ENCODE peak calls at places on chromosomes 11 and 22, in five cellular contexts. L, B, S, X and E are unnamed samples.

GRCh38 chr11:63793163-63793562 is 20.1 kb upstream of the SPINDOC start:
- DNase-seq in L (no peak), B (no peak), S (no peak), X (peak), E (no peak)

GRCh38 chr11:2590131-2590950 is 109.5 kb downstream of the KCNQ1OT1 start:
- DNase-seq in L (no peak), B (no peak), S (no peak), X (no peak), E (peak)

GRCh38 chr11:4103269-4103668 is 8.7 kb downstream of the RRM1 start:
- DNase-seq in L (no peak), B (no peak), S (no peak), X (no peak), E (no peak)

GRCh38 chr11:101061606-101062005 is 68.0 kb downstream of the PGR start:
- DNase-seq in L (no peak), B (no peak), S (peak), X (no peak), E (no peak)

GRCh38 chr22:44347098-44347497 is 34.3 kb upstream of the SHISAL1 start:
- DNase-seq in L (no peak), B (no peak), S (no peak), X (no peak), E (no peak)

GRCh38 chr11:131909426-131910200 is 539.2 kb downstream of the NTM start:
- DNase-seq in L (no peak), B (no peak), S (peak), X (no peak), E (no peak)

GRCh38 chr11:115221461-115222069 is 282.6 kb downstream of the CADM1 start:
- DNase-seq in L (no peak), B (no peak), S (no peak), X (no peak), E (no peak)

GRCh38 chr11:96486890-96487633 is 97.2 kb downstream of the JRKL start:
- DNase-seq in L (no peak), B (no peak), S (peak), X (no peak), E (no peak)

GRCh38 chr11:7672960-7673723 is at the start of gene CYB5R2:
- DNase-seq in L (peak), B (peak), S (peak), X (peak), E (peak)

DNA sequence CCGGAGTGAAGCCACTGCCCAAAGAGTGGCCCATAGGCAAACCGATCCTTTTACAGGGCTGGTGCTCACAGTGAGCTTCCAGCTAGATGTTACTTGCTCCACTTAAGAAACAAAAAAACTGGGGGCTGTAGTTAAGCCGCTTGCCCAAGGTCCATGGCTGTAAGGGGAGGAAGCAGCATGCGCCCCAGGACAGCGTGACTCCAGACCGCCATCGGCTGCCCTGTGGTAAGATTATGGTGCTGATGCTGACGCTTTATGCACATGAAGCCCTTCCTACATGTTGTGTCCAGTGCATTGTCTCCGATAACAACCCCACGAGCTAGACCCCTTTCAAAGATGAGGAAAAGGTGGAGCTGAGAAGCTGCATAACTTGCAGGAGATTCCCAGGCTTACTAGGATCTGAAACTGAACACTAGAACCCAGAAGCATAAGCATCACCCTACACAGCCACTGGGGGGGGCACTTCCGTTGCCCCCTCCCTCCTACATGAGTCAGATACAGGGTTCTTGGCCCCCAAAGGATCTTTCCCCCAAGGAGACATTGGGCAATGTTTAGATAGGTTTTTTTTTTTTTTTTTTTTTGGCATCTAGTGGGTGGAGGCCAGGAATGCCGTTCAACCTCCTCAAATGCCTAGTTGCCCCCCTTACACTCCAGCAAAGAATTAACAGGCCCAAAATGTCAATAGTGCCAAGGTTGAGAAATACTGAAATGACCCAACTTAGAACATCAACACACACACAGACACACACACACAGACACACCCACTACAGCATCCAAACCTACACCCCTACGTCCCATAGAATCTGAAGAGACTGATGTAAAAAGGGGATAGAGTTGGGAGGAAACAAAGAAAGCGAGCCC is 53.9 kb downstream of the MN1 start:
- DNase-seq in L (no peak), B (peak), S (peak), X (peak), E (no peak)
- TF ChIP-seq CTCF in L (no peak), B (no peak), S (peak), X (peak), E (no peak)

GRCh38 chr11:62242021-62242420 is at the start of gene SCGB1D2:
- DNase-seq in L (no peak), B (no peak), S (no peak), X (no peak), E (no peak)

GRCh38 chr11:62241095-62241494 is 944 bp upstream of the SCGB1D2 start:
- DNase-seq in L (no peak), B (no peak), S (no peak), X (no peak), E (no peak)

DNA sequence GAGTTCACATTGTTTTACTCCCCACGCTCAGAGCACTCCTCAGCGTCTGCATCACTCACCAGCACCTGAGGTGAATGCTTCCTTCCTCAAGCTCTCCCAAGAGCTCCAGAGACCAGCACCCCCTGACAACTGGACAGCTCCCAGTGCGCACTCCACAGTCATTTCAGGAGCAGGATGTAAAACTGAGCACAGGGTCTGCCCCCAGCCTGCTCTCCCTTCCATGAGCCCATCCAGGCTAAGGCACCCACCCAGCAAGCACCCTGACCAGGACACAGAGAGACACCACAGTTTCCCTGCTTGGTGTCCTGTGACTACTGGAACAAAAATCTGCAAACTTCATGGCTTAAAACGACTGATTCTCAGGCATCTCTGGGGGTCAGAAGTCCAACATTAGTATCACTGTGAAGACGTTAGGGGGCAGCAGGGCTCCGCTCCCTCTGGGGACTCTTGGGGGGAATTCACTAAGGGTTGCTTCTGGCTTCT is 3.3 kb downstream of the SCGB1D2 start:
- DNase-seq in L (no peak), B (no peak), S (peak), X (peak), E (peak)
- TF ChIP-seq CTCF in L (no peak), B (no peak), S (peak), X (peak), E (peak)

GRCh38 chr11:75246006-75246672 is 5.6 kb downstream of the TPBGL start:
- DNase-seq in L (no peak), B (no peak), S (no peak), X (no peak), E (no peak)

GRCh38 chr11:75244052-75244814 is 3.7 kb downstream of the TPBGL start:
- DNase-seq in L (no peak), B (no peak), S (no peak), X (no peak), E (no peak)

GRCh38 chr11:75246673-75247350 is 6.2 kb downstream of the TPBGL start:
- DNase-seq in L (no peak), B (peak), S (no peak), X (no peak), E (no peak)

GRCh38 chr11:75242722-75243600 is 2.4 kb downstream of the TPBGL start:
- DNase-seq in L (no peak), B (no peak), S (no peak), X (no peak), E (no peak)

DNA sequence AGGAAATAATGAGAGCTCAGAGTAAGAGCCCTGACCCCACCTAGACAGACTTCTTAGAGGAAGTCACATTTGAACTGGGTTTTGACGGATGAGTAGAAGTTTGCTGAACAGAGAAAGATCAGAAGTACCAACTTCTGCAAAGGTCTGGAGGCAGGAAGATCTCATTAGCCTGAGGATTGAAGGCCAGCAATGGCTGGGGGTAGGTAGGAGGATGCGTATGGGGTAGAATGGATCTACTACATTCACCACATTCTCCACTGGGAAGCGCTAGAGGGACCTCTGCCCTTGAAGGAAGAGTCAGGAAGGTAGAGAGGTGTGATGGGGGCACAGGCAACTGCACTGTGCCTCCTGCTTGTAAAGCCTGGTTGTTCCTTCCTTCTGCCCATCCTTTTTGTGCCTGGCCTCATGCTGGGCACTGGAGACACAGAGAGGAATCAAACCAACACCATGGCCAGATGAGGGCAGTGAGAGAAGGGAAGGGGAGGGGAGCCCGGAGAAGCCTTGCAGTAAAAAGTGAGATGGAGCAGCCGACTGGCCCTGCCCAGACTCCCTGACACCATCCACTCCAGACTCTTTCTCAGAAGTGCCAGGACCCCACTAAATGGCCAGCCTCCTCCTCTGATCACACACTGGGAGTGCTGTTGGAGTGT is 4.9 kb downstream of the TPBGL start:
- DNase-seq in L (no peak), B (no peak), S (no peak), X (no peak), E (no peak)
- TF ChIP-seq CTCF in L (no peak), B (no peak), S (no peak), X (no peak), E (no peak)

GRCh38 chr11:57216463-57216862 is 20.6 kb downstream of the APLNR start:
- DNase-seq in L (no peak), B (no peak), S (no peak), X (no peak), E (no peak)

GRCh38 chr11:57213282-57214086 is 23.6 kb downstream of the APLNR start:
- DNase-seq in L (no peak), B (no peak), S (no peak), X (peak), E (no peak)

GRCh38 chr11:57217053-57217452 is 20.0 kb downstream of the APLNR start:
- DNase-seq in L (no peak), B (no peak), S (no peak), X (no peak), E (no peak)

GRCh38 chr11:57214087-57214395 is 23.0 kb downstream of the APLNR start:
- DNase-seq in L (no peak), B (no peak), S (no peak), X (peak), E (no peak)

DNA sequence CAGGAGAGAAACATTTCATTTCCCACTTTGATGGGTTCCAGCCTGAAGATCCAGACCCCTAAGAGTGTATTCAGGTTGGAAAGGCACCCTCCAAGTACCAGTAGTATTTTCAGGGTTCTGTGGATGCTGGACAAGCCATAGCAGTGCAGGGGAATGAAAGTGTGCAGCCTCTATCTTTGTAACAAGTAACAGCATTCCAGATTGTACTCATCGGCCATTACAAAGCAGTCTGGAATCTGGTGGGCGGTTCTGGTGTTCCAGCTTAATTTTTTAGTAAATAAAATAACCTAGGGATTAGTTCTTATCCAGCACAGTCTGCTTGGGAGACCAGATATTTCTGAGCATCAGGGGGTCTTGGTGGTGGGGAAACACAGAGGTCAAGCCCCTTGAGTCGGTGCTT is 22.6 kb downstream of the APLNR start:
- DNase-seq in L (no peak), B (no peak), S (peak), X (peak), E (no peak)
- TF ChIP-seq CTCF in L (no peak), B (no peak), S (no peak), X (peak), E (no peak)